ENCODE peak calls at places on chromosomes 3 and 15, in five cellular contexts. F, Z, T, D and O are unnamed samples.

GRCh38 chr3:150222190-150222548 is 185.9 kb upstream of the TSC22D2 start:
- DNase-seq in T (no peak), F (no peak), D (peak), Z (no peak), O (no peak)

GRCh38 chr3:185024966-185025365 is 127.9 kb downstream of the C3orf70 start:
- DNase-seq in D (no peak), T (no peak), F (no peak), Z (no peak), O (no peak)

GRCh38 chr3:4734454-4734853 is 241.3 kb downstream of the ITPR1 start:
- DNase-seq in T (no peak), F (no peak), D (no peak), Z (no peak), O (no peak)

GRCh38 chr3:51311055-51311454 is 74.0 kb upstream of the MANF start:
- DNase-seq in T (peak), Z (no peak), F (peak), D (no peak), O (no peak)

GRCh38 chr3:127103116-127103515 is 89.8 kb upstream of the PRR23E start:
- DNase-seq in F (no peak), Z (no peak), T (no peak), D (no peak), O (no peak)

GRCh38 chr15:87604857-87605446 is 651.6 kb downstream of the NTRK3 start:
- DNase-seq in Z (no peak), T (peak), F (no peak), D (no peak), O (no peak)

GRCh38 chr15:42069496-42070275 is 24.7 kb downstream of the PLA2G4D start:
- DNase-seq in D (no peak), F (no peak), T (no peak), Z (no peak), O (no peak)

GRCh38 chr15:86163771-86164170 is 84.1 kb downstream of the AGBL1 start:
- DNase-seq in D (peak), T (no peak), F (no peak), Z (no peak), O (no peak)

GRCh38 chr3:159751754-159752153 is 236.9 kb upstream of the IL12A start:
- DNase-seq in Z (no peak), F (no peak), D (no peak), T (no peak), O (no peak)

GRCh38 chr15:64865998-64866520 is 24.3 kb downstream of the PLEKHO2 start:
- DNase-seq in D (no peak), F (no peak), T (no peak), Z (no peak), O (no peak)

GRCh38 chr15:60379466-60380274 is 18.1 kb downstream of the ANXA2 start:
- DNase-seq in D (no peak), F (no peak), Z (no peak), T (no peak), O (no peak)

GRCh38 chr3:30689202-30689641 is 82.8 kb downstream of the TGFBR2 start:
- DNase-seq in D (no peak), F (peak), T (no peak), Z (no peak), O (no peak)

GRCh38 chr3:23820888-23821287 is 15.1 kb downstream of the UBE2E1 start:
- DNase-seq in T (no peak), Z (no peak), F (no peak), D (no peak), O (no peak)

GRCh38 chr3:5195605-5196004 is 8.1 kb downstream of the EDEM1 start:
- DNase-seq in Z (no peak), D (no peak), F (no peak), T (peak), O (no peak)

GRCh38 chr3:168659015-168659414 is 563.3 kb upstream of the GOLIM4 start:
- DNase-seq in D (no peak), T (no peak), F (no peak), Z (no peak), O (no peak)

GRCh38 chr3:100553618-100554372 is 55.6 kb upstream of the ADGRG7 start:
- DNase-seq in F (no peak), D (no peak), T (no peak), Z (no peak), O (no peak)

DNA sequence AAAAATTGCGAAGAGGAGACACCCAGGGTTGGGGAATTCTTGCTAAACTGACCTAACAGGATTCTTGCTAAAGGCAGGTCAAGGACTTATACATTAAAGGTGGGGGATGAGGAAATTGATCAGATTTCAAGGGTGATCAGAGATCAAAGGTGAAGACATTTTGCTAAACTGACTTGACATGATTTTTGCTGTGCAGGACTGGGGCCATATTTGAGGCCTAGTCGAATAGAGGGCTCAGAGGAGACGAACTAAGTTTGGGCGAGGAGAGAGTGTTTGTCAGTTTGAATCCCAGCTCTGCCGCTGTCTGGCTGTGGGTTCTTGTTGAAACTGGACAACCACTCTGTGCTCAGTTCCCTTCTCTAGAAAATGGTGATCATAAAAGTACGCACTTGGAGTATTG is 364.7 kb upstream of the PROK2 start:
- DNase-seq in Z (no peak), T (no peak), D (no peak), F (no peak), O (no peak)
- TF ChIP-seq CTCF in Z (no peak), T (no peak), D (no peak), F (no peak), O (no peak)

DNA sequence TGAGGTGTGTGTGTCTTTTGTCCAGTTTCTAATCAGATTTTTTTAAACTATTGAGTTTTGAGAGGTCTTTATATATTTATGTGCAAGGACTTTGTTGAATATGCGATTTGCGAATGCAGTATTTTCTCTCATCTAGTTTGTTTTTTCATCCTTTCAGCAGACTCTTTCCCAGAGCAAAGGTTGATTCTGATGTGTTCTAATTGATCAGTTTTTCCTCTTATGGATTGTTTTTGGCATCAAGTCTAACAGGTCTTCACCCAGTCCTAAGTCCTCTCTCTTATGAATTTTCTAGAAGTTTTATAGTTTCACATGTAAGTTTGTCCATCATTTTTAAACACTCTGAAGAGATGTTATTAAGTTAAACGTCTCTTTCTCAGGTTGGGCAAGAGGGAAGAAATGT is 17.8 kb upstream of the TJP1 start:
- DNase-seq in Z (no peak), T (no peak), F (no peak), D (no peak), O (no peak)
- H3K27ac ChIP-seq in Z (peak), T (no peak), F (no peak), D (no peak), O (no peak)

DNA sequence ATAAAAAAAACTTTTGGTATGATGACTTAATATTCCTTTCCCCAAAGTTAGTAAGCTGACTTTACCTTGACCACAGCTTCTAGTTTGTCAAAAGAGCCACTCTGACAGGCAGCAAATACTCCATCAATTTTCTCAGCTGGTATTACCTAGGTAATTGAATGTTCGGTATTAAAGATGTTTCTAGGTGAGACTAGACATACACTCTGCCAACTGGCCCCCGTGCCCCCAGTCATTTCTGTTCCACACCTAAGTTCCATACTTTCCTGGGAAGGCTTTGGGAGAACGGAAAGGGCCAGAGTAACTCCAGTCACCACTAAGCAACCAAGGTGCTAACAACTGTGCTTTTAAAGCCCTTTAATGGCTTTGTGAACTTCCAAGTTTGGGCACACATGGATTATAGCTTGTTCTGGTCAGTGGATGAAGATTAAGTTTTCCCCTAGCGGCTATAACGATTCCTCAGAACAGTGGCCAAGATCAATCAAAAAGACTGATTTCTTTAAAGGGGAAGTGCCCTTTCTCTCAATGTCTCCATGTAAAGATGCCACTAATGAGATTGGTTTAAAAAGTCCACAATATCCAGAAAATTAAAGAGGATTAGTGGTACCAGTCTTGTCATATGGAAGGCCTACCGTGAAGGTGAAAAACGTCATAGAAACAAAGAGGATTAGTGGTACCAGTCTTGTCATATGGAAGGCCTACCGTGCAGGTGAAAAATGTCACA is 7.0 kb downstream of the EIF4A2 start:
- DNase-seq in F (peak), Z (no peak), T (peak), D (no peak), O (no peak)
- TF ChIP-seq CTCF in F (no peak), Z (no peak), T (peak), D (no peak), O (no peak)

GRCh38 chr15:25805006-25805405 is 58.1 kb downstream of the ATP10A start:
- DNase-seq in T (no peak), Z (no peak), F (no peak), D (peak), O (no peak)
- H3K27ac ChIP-seq in T (no peak), Z (no peak), F (no peak), D (no peak), O (no peak)

GRCh38 chr15:37204698-37205097 is 104.3 kb upstream of the MEIS2 start:
- DNase-seq in F (no peak), D (no peak), T (no peak), Z (no peak), O (no peak)
- TF ChIP-seq CTCF in F (no peak), D (no peak), T (peak), Z (peak), O (no peak)

DNA sequence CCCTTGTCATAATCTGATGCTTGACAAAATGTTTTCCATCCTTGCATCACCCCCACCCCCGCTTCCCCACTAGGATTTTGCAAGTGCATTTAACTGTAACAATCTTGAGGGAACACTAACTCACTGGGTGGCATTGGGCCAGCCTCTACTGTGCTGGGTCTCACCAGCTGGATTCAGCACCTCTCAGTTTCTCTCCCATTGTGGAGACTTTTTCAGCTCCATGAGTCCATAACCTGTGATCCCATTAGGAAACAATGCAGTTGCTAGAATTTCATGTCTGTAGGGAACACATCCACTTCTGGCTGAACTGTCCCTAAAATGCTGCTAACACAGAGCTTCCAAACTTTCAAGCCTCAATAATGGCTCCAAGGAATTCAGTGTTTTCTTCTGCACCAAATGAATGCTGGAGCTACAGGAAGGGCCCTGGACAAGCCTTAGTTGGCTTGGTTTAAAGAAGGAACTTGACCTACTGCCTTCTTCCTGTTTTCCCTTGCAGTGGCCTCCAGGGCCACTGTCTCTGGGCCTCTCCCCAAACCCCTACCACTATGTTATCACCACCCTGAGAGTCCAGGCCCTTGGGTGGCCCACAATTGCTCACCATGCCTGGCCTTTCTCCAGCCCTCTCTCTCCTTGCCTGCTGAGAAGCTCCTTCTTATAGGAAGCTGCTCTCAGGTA is 15.6 kb downstream of the CYP19A1 start:
- DNase-seq in Z (peak), D (no peak), F (no peak), T (no peak), O (no peak)
- H3K27ac ChIP-seq in Z (peak), D (no peak), F (no peak), T (no peak), O (peak)

GRCh38 chr3:167406876-167407492 is 26.9 kb upstream of the ZBBX start:
- DNase-seq in D (no peak), F (peak), Z (no peak), T (peak), O (no peak)
- TF ChIP-seq CTCF in D (peak), F (peak), Z (peak), T (peak), O (peak)

GRCh38 chr15:74808073-74808839 is 4.4 kb upstream of the LMAN1L start:
- DNase-seq in F (no peak), Z (no peak), D (no peak), T (no peak), O (no peak)

GRCh38 chr15:74809951-74810350 is 2.7 kb upstream of the LMAN1L start:
- DNase-seq in F (no peak), D (no peak), Z (no peak), T (no peak), O (no peak)

GRCh38 chr15:74807302-74807701 is 5.3 kb upstream of the LMAN1L start:
- DNase-seq in Z (no peak), T (no peak), F (no peak), D (no peak), O (no peak)

GRCh38 chr15:74808840-74809229 is 3.8 kb upstream of the LMAN1L start:
- DNase-seq in D (no peak), Z (no peak), F (no peak), T (no peak), O (no peak)

GRCh38 chr15:74809242-74809641 is 3.4 kb upstream of the LMAN1L start:
- DNase-seq in T (no peak), D (no peak), Z (no peak), F (no peak), O (no peak)
- H3K27ac ChIP-seq in T (no peak), D (no peak), Z (no peak), F (no peak), O (no peak)

GRCh38 chr15:90893175-90894090 is 9.1 kb downstream of the FES start:
- DNase-seq in D (no peak), Z (no peak), F (no peak), T (peak), O (no peak)
- TF ChIP-seq CTCF in D (no peak), Z (no peak), F (no peak), T (peak), O (no peak)

DNA sequence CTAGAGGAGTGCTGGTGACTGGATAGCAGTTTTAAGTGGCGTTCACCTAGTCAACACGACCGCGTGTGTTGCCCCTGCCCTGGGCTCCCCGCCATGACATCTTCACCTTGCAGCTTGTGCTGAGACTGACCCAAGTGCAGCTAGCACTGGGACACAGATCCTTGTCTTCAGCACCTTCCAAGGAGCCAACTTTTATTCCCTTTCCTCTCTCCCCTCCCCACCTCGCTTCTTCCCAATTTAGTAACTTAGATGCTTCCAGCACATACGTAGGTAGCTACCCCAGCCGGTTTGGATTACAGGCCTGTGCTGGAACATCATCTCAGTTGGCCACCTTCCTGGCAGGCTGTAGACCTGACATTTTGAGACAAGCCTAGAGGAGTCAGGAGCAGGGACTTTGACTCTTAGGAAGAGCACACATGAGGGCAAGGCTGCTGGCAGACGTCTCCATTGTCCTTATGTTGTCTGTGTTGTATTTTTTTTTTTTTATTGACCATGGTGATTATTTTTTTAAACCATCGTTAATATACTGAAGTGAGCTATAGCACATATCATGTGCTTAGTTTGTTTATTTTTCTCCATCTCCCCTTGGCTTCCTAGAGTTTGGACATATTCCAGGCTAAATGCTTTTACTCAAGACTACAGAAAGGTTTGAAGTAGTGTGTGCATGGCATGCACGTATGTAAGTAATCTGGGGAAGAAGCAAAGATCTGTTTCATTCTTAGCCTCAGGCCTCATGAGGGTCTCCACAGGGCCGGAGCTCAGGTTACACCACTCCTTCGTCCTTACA is 61.0 kb downstream of the AAGAB start:
- DNase-seq in T (no peak), F (no peak), D (peak), Z (no peak), O (no peak)
- H3K27ac ChIP-seq in T (no peak), F (no peak), D (peak), Z (peak), O (no peak)